ENCODE peak calls at places on chromosomes 16 and 17, in six cellular contexts. One of them, this sample, is unnamed.

GRCh38 chr17:40632206-40632605 is 15.4 kb downstream of the SMARCE1 start:
- DNase-seq in endothelial cell: no peak
- DNase-seq in NCI-H1436 treated with DMSO at 0.1 percent for 48 hours: no peak
- DNase-seq in GM23338: no peak
- DNase-seq in HTR-8/SVneo: no peak
- DNase-seq in OCI-M1: no peak
- DNase-seq in this sample: no peak

GRCh38 chr16:83924686-83925085 is 25.8 kb downstream of the MLYCD start:
- DNase-seq in endothelial cell: no peak
- DNase-seq in NCI-H1436 treated with DMSO at 0.1 percent for 48 hours: no peak
- DNase-seq in GM23338: no peak
- DNase-seq in HTR-8/SVneo: no peak
- DNase-seq in OCI-M1: no peak
- DNase-seq in this sample: no peak

GRCh38 chr17:70968302-70968701 is 799.0 kb downstream of the KCNJ2 start:
- DNase-seq in endothelial cell: no peak
- DNase-seq in NCI-H1436 treated with DMSO at 0.1 percent for 48 hours: no peak
- DNase-seq in GM23338: no peak
- DNase-seq in HTR-8/SVneo: no peak
- DNase-seq in OCI-M1: no peak
- DNase-seq in this sample: peak; percentile 11

GRCh38 chr17:40916366-40916765 is 21.1 kb downstream of the KRT23 start:
- DNase-seq in endothelial cell: no peak
- DNase-seq in NCI-H1436 treated with DMSO at 0.1 percent for 48 hours: no peak
- DNase-seq in GM23338: no peak
- DNase-seq in HTR-8/SVneo: no peak
- DNase-seq in OCI-M1: no peak
- DNase-seq in this sample: no peak

GRCh38 chr17:60095830-60096229 is 17.1 kb upstream of the HEATR6 start:
- DNase-seq in endothelial cell: no peak
- DNase-seq in NCI-H1436 treated with DMSO at 0.1 percent for 48 hours: no peak
- DNase-seq in GM23338: no peak
- DNase-seq in HTR-8/SVneo: no peak
- DNase-seq in OCI-M1: no peak
- DNase-seq in this sample: no peak

GRCh38 chr17:77125432-77125901 is 15.3 kb upstream of the SEC14L1 start:
- DNase-seq in endothelial cell: no peak
- DNase-seq in NCI-H1436 treated with DMSO at 0.1 percent for 48 hours: no peak
- DNase-seq in GM23338: no peak
- DNase-seq in HTR-8/SVneo: peak; percentile 98
- DNase-seq in OCI-M1: no peak
- DNase-seq in this sample: peak; percentile 74

GRCh38 chr17:66255112-66255511 is 25.9 kb upstream of the APOH start:
- DNase-seq in endothelial cell: peak; percentile 10
- DNase-seq in NCI-H1436 treated with DMSO at 0.1 percent for 48 hours: peak; percentile 46
- DNase-seq in GM23338: peak; percentile 78
- DNase-seq in HTR-8/SVneo: peak; percentile 78
- DNase-seq in OCI-M1: peak; percentile 64
- DNase-seq in this sample: peak; percentile 56

GRCh38 chr16:68696514-68696913 is 40.6 kb upstream of the CDH1 start:
- DNase-seq in endothelial cell: no peak
- DNase-seq in NCI-H1436 treated with DMSO at 0.1 percent for 48 hours: no peak
- DNase-seq in GM23338: no peak
- DNase-seq in HTR-8/SVneo: no peak
- DNase-seq in OCI-M1: no peak
- DNase-seq in this sample: no peak

GRCh38 chr17:48907713-48908046 is 527 bp upstream of the UBE2Z start:
- DNase-seq in endothelial cell: no peak
- DNase-seq in NCI-H1436 treated with DMSO at 0.1 percent for 48 hours: no peak
- DNase-seq in GM23338: peak; percentile 68
- DNase-seq in HTR-8/SVneo: no peak
- DNase-seq in OCI-M1: no peak
- DNase-seq in this sample: peak; percentile 63

GRCh38 chr17:6104956-6105355 is 34.8 kb downstream of the WSCD1 start:
- DNase-seq in endothelial cell: no peak
- DNase-seq in NCI-H1436 treated with DMSO at 0.1 percent for 48 hours: no peak
- DNase-seq in GM23338: no peak
- DNase-seq in HTR-8/SVneo: no peak
- DNase-seq in OCI-M1: no peak
- DNase-seq in this sample: no peak

GRCh38 chr17:15027853-15028252 is 237.3 kb downstream of the PMP22 start:
- DNase-seq in endothelial cell: no peak
- DNase-seq in NCI-H1436 treated with DMSO at 0.1 percent for 48 hours: no peak
- DNase-seq in GM23338: no peak
- DNase-seq in HTR-8/SVneo: no peak
- DNase-seq in OCI-M1: no peak
- DNase-seq in this sample: no peak

GRCh38 chr17:44960654-44961053 is 7.4 kb downstream of the C1QL1 start:
- DNase-seq in endothelial cell: no peak
- DNase-seq in NCI-H1436 treated with DMSO at 0.1 percent for 48 hours: no peak
- DNase-seq in GM23338: no peak
- DNase-seq in HTR-8/SVneo: no peak
- DNase-seq in OCI-M1: no peak
- DNase-seq in this sample: no peak

GRCh38 chr17:17696871-17697633 is 15.8 kb downstream of the RAI1 start:
- DNase-seq in endothelial cell: no peak
- DNase-seq in NCI-H1436 treated with DMSO at 0.1 percent for 48 hours: no peak
- DNase-seq in GM23338: no peak
- DNase-seq in HTR-8/SVneo: no peak
- DNase-seq in OCI-M1: no peak
- DNase-seq in this sample: no peak

This sample was measured in AG08396.